ENCODE peak calls at places on chromosomes 7 and 10, in ten cellular contexts. V, A, M, L, X, R, T, F, B and K are unnamed samples.

GRCh38 chr7:44757311-44757710 is 8.7 kb downstream of the ZMIZ2 start:
- DNase-seq in A (no peak), B (no peak), F (no peak), V (no peak), M (no peak), T (no peak), R (no peak), L (peak), X (no peak), K (no peak)

GRCh38 chr10:78203915-78204818 is 170.5 kb downstream of the RPS24 start:
- DNase-seq in V (no peak), B (peak), X (no peak), T (no peak), F (no peak), R (peak), A (no peak), L (no peak), M (no peak), K (no peak)

GRCh38 chr7:34034728-34035127 is 129.4 kb downstream of the BMPER start:
- DNase-seq in R (no peak), T (no peak), M (no peak), A (no peak), X (no peak), L (no peak), V (no peak), B (no peak), F (no peak), K (no peak)

GRCh38 chr7:149885191-149886017 is 11.6 kb downstream of the ATP6V0E2 start:
- DNase-seq in V (no peak), B (no peak), A (no peak), L (no peak), X (peak), T (peak), R (no peak), F (no peak), M (no peak), K (no peak)

GRCh38 chr7:137790828-137791227 is 55.9 kb downstream of the DGKI start:
- DNase-seq in R (no peak), V (no peak), L (no peak), M (no peak), B (no peak), A (no peak), T (no peak), F (no peak), X (no peak), K (no peak)

GRCh38 chr7:31327071-31327470 is 13.5 kb downstream of the NEUROD6 start:
- DNase-seq in A (no peak), L (no peak), M (peak), F (no peak), T (peak), R (no peak), X (no peak), V (no peak), B (no peak), K (no peak)

GRCh38 chr10:132536241-132536963 is 1.2 kb upstream of the INPP5A start:
- DNase-seq in B (peak), F (no peak), L (no peak), M (no peak), X (peak), R (no peak), T (no peak), A (no peak), V (peak), K (peak)

GRCh38 chr7:87420173-87420572 is 55.3 kb downstream of the ABCB4 start:
- DNase-seq in X (no peak), V (no peak), F (no peak), L (no peak), A (no peak), M (no peak), R (no peak), T (no peak), B (no peak), K (no peak)

GRCh38 chr7:35694161-35694783 is 663 bp downstream of the HERPUD2 start:
- DNase-seq in L (peak), B (no peak), X (no peak), T (no peak), R (no peak), M (peak), A (no peak), F (no peak), V (peak), K (peak)

GRCh38 chr10:10475812-10476211 is 541.9 kb upstream of the CELF2 start:
- DNase-seq in R (no peak), T (peak), L (no peak), A (no peak), V (no peak), B (no peak), F (no peak), X (no peak), M (no peak), K (no peak)

GRCh38 chr7:155418941-155419755 is 38.8 kb upstream of the EN2 start:
- DNase-seq in A (no peak), M (no peak), X (no peak), R (no peak), T (no peak), L (no peak), B (no peak), F (no peak), V (no peak), K (no peak)

GRCh38 chr7:988963-989529 is 6.1 kb downstream of the CYP2W1 start:
- DNase-seq in F (no peak), A (no peak), V (no peak), R (no peak), B (no peak), T (no peak), X (no peak), L (no peak), M (no peak), K (no peak)

GRCh38 chr10:48234295-48234694 is 40.2 kb downstream of the FRMPD2 start:
- DNase-seq in R (no peak), M (no peak), T (peak), L (no peak), F (no peak), A (no peak), V (no peak), X (no peak), B (no peak), K (no peak)

GRCh38 chr10:32144817-32145688 is 88.8 kb upstream of the KIF5B start:
- DNase-seq in T (no peak), F (no peak), V (no peak), B (no peak), M (no peak), A (no peak), R (no peak), X (no peak), L (no peak), K (no peak)